ENCODE peak calls at places on chromosome 12, in five cellular contexts. One of them, this sample, is unnamed.

GRCh38 chr12:6316921-6317692 is 6.6 kb downstream of the PLEKHG6 start:
- DNase-seq in mammary epithelial cell: no peak
- DNase-seq in tibial nerve: no peak
- DNase-seq in uterus: no peak
- DNase-seq in astrocyte: no peak
- DNase-seq in this sample: no peak

GRCh38 chr12:65140738-65141137 is 19.6 kb upstream of the WIF1 start:
- DNase-seq in mammary epithelial cell: no peak
- DNase-seq in tibial nerve: no peak
- DNase-seq in uterus: no peak
- DNase-seq in astrocyte: no peak
- DNase-seq in this sample: no peak

GRCh38 chr12:107134558-107134957 is 41.2 kb upstream of the CRY1 start:
- DNase-seq in mammary epithelial cell: no peak
- DNase-seq in tibial nerve: no peak
- DNase-seq in uterus: no peak
- DNase-seq in astrocyte: no peak
- DNase-seq in this sample: no peak

GRCh38 chr12:122067966-122068365 is 10.6 kb upstream of the MLXIP start:
- DNase-seq in mammary epithelial cell: no peak
- DNase-seq in tibial nerve: peak; percentile 51
- DNase-seq in uterus: no peak
- DNase-seq in astrocyte: peak; percentile 74
- DNase-seq in this sample: no peak

GRCh38 chr12:17357396-17357795 is 732.6 kb downstream of the RERGL start:
- DNase-seq in mammary epithelial cell: no peak
- DNase-seq in tibial nerve: no peak
- DNase-seq in uterus: no peak
- DNase-seq in astrocyte: no peak
- DNase-seq in this sample: no peak

GRCh38 chr12:102433304-102433703 is 47.1 kb downstream of the IGF1 start:
- DNase-seq in mammary epithelial cell: no peak
- DNase-seq in tibial nerve: no peak
- DNase-seq in uterus: no peak
- DNase-seq in astrocyte: no peak
- DNase-seq in this sample: no peak

GRCh38 chr12:51395283-51396230 is 4.4 kb upstream of the GALNT6 start:
- DNase-seq in mammary epithelial cell: no peak
- DNase-seq in tibial nerve: no peak
- DNase-seq in uterus: no peak
- DNase-seq in astrocyte: no peak
- DNase-seq in this sample: no peak

GRCh38 chr12:27674989-27675388 is 21.3 kb upstream of the REP15 start:
- DNase-seq in mammary epithelial cell: no peak
- DNase-seq in tibial nerve: no peak
- DNase-seq in uterus: no peak
- DNase-seq in astrocyte: no peak
- DNase-seq in this sample: no peak

GRCh38 chr12:5456906-5457305 is 25.0 kb downstream of the NTF3 start:
- DNase-seq in mammary epithelial cell: no peak
- DNase-seq in tibial nerve: no peak
- DNase-seq in uterus: no peak
- DNase-seq in astrocyte: peak; percentile 70
- DNase-seq in this sample: no peak

GRCh38 chr12:76072568-76072967 is 11.9 kb downstream of the NAP1L1 start:
- DNase-seq in mammary epithelial cell: no peak
- DNase-seq in tibial nerve: no peak
- DNase-seq in uterus: no peak
- DNase-seq in astrocyte: no peak
- DNase-seq in this sample: no peak
- H3K36me3 ChIP-seq in mammary epithelial cell: peaks cover 28% of the 10 kb centered on the region
- H3K36me3 ChIP-seq in tibial nerve: peaks cover 12% of the 10 kb centered on the region
- H3K36me3 ChIP-seq in uterus: no peaks in the 10 kb centered on the region
- H3K36me3 ChIP-seq in astrocyte: peaks cover 29% of the 10 kb centered on the region
- H3K36me3 ChIP-seq in this sample: peaks cover 9% of the 10 kb centered on the region

GRCh38 chr12:130428116-130428515 is 90.4 kb downstream of the PIWIL1 start:
- DNase-seq in mammary epithelial cell: no peak
- DNase-seq in tibial nerve: no peak
- DNase-seq in uterus: no peak
- DNase-seq in astrocyte: no peak
- DNase-seq in this sample: no peak
- H3K9me3 ChIP-seq in mammary epithelial cell: peaks cover 49% of the 10 kb centered on the region
- H3K9me3 ChIP-seq in tibial nerve: no peaks in the 10 kb centered on the region
- H3K9me3 ChIP-seq in uterus: no peaks in the 10 kb centered on the region
- H3K9me3 ChIP-seq in astrocyte: peaks cover 9% of the 10 kb centered on the region
- H3K9me3 ChIP-seq in this sample: peaks cover 8% of the 10 kb centered on the region

DNA sequence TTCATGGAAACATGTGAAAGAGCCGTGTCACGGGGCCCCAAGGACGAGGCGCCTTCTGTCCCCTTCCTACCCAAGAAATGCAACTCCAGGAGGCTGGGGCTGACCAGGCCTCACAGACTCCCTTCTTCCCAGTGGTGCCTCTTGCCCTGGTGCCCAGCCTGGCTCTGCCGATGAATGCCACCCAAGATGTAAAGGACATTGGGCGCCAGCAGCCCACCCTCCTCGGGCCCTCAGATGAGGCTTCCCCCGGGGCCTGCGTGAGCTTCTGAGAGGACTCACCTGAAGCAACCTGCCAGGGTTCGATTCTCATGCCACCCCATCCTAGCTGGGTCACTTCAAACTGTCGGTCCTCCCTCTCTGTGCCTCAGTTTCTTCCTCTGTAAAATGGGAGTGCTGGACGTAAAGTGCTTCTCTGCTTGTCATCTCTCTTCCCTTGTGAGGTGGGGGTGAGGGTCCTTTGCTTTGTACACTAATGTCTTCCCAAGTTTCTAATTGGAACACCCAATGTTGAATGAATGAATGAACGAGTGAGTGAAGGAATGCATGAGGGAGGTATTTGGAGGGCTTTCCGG is 10.8 kb downstream of the FAM222A start:
- DNase-seq in mammary epithelial cell: no peak
- DNase-seq in tibial nerve: no peak
- DNase-seq in uterus: no peak
- DNase-seq in astrocyte: no peak
- DNase-seq in this sample: no peak
- H3K27ac ChIP-seq in mammary epithelial cell: no peak overlapping the region
- H3K27ac ChIP-seq in tibial nerve: peak overlapping the region; percentile 80
- H3K27ac ChIP-seq in uterus: no peak overlapping the region
- H3K27ac ChIP-seq in astrocyte: no peak overlapping the region
- H3K27ac ChIP-seq in this sample: no peak overlapping the region

GRCh38 chr12:12821975-12822374 is 8.8 kb downstream of the DDX47 start:
- DNase-seq in mammary epithelial cell: no peak
- DNase-seq in tibial nerve: no peak
- DNase-seq in uterus: no peak
- DNase-seq in astrocyte: no peak
- DNase-seq in this sample: no peak

GRCh38 chr12:12818693-12819092 is 5.5 kb downstream of the DDX47 start:
- DNase-seq in mammary epithelial cell: peak; percentile 65
- DNase-seq in tibial nerve: no peak
- DNase-seq in uterus: no peak
- DNase-seq in astrocyte: no peak
- DNase-seq in this sample: no peak

GRCh38 chr12:12819752-12820311 is 6.7 kb downstream of the DDX47 start:
- DNase-seq in mammary epithelial cell: peak; percentile 86
- DNase-seq in tibial nerve: no peak
- DNase-seq in uterus: peak; percentile 50
- DNase-seq in astrocyte: peak; percentile 99
- DNase-seq in this sample: no peak

GRCh38 chr12:12817611-12818010 is 4.5 kb downstream of the DDX47 start:
- DNase-seq in mammary epithelial cell: no peak
- DNase-seq in tibial nerve: no peak
- DNase-seq in uterus: no peak
- DNase-seq in astrocyte: no peak
- DNase-seq in this sample: no peak

DNA sequence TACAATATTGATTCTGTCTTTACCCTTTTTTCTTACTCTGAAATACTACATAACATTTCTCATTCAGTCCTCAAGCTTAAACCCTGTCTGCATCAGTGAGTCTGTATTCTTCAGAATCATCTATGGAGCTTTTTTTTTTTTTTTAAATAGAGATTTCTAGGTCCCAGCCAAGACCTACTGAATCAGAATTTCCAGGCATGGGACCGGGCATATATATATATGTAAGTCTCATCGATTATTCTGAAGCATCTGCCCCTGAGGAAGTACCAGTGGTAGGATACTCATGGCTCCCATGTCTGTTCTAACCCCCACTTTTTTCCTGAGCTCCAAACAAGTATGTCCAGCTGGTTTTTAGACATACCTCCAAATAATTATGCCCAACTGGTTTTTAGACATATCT is 6.1 kb downstream of the DDX47 start:
- DNase-seq in mammary epithelial cell: no peak
- DNase-seq in tibial nerve: no peak
- DNase-seq in uterus: no peak
- DNase-seq in astrocyte: no peak
- DNase-seq in this sample: no peak
- H3K36me3 ChIP-seq in mammary epithelial cell: peaks cover 43% of the 10 kb centered on the region
- H3K36me3 ChIP-seq in tibial nerve: peaks cover 55% of the 10 kb centered on the region
- H3K36me3 ChIP-seq in uterus: no peaks in the 10 kb centered on the region
- H3K36me3 ChIP-seq in astrocyte: peaks cover 37% of the 10 kb centered on the region
- H3K36me3 ChIP-seq in this sample: peaks cover 38% of the 10 kb centered on the region

GRCh38 chr12:116159175-116159574 is 118.3 kb downstream of the MED13L start:
- DNase-seq in mammary epithelial cell: no peak
- DNase-seq in tibial nerve: no peak
- DNase-seq in uterus: no peak
- DNase-seq in astrocyte: peak; percentile 67
- DNase-seq in this sample: no peak

GRCh38 chr12:116159593-116159992 is 117.9 kb downstream of the MED13L start:
- DNase-seq in mammary epithelial cell: no peak
- DNase-seq in tibial nerve: no peak
- DNase-seq in uterus: no peak
- DNase-seq in astrocyte: no peak
- DNase-seq in this sample: no peak

GRCh38 chr12:116160883-116161458 is 116.5 kb downstream of the MED13L start:
- DNase-seq in mammary epithelial cell: no peak
- DNase-seq in tibial nerve: no peak
- DNase-seq in uterus: no peak
- DNase-seq in astrocyte: no peak
- DNase-seq in this sample: no peak

GRCh38 chr12:116161588-116161987 is 115.9 kb downstream of the MED13L start:
- DNase-seq in mammary epithelial cell: no peak
- DNase-seq in tibial nerve: no peak
- DNase-seq in uterus: no peak
- DNase-seq in astrocyte: no peak
- DNase-seq in this sample: no peak

DNA sequence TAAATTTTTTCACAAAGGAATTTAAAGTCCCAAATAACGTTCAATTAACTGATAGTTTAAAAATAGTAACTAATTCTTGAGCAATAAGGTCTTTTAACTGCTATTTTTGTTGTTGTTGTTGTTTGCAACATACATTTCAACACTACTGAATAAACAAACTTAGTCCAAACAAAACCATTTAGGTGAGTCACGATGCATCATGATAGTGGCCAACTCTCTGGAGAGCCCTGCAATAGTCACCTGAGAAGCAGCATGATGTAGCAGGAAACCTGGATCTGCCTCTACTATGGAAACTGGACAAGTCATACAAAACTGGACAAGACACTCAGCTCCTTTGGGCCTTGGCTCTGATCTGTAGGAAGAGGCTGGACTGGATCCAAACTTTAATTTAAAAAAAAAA is 117.3 kb downstream of the MED13L start:
- DNase-seq in mammary epithelial cell: peak; percentile 85
- DNase-seq in tibial nerve: no peak
- DNase-seq in uterus: no peak
- DNase-seq in astrocyte: no peak
- DNase-seq in this sample: no peak
- H3K9me3 ChIP-seq in mammary epithelial cell: no peaks in the 10 kb centered on the region
- H3K9me3 ChIP-seq in tibial nerve: no peaks in the 10 kb centered on the region
- H3K9me3 ChIP-seq in uterus: no peaks in the 10 kb centered on the region
- H3K9me3 ChIP-seq in astrocyte: no peaks in the 10 kb centered on the region
- H3K9me3 ChIP-seq in this sample: no peaks in the 10 kb centered on the region

GRCh38 chr12:3282271-3282670 is 205.1 kb downstream of the TSPAN9 start:
- DNase-seq in mammary epithelial cell: no peak
- DNase-seq in tibial nerve: no peak
- DNase-seq in uterus: no peak
- DNase-seq in astrocyte: no peak
- DNase-seq in this sample: no peak

GRCh38 chr12:3279415-3279780 is 202.2 kb downstream of the TSPAN9 start:
- DNase-seq in mammary epithelial cell: no peak
- DNase-seq in tibial nerve: no peak
- DNase-seq in uterus: no peak
- DNase-seq in astrocyte: no peak
- DNase-seq in this sample: no peak

GRCh38 chr12:3279832-3280231 is 202.7 kb downstream of the TSPAN9 start:
- DNase-seq in mammary epithelial cell: no peak
- DNase-seq in tibial nerve: no peak
- DNase-seq in uterus: no peak
- DNase-seq in astrocyte: no peak
- DNase-seq in this sample: no peak

GRCh38 chr12:3281588-3282150 is 204.5 kb downstream of the TSPAN9 start:
- DNase-seq in mammary epithelial cell: no peak
- DNase-seq in tibial nerve: no peak
- DNase-seq in uterus: no peak
- DNase-seq in astrocyte: no peak
- DNase-seq in this sample: no peak

DNA sequence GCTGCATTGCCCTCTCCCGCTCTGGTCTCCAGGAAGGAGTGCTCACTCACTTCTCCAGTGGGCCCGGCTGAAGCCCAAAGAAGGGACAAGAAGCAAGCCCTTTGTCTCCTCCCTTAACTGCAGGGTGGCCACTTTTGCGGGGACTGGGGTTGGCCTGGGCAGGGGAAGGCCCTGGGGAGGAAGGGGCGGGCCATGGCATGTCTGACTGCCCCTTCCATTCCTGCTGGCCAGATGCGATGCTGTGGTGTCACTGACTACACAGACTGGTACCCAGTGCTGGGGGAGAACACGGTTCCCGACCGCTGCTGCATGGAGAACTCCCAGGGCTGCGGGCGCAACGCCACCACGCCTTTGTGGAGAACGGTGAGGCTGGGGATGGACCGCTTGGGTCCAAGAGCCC is 203.8 kb downstream of the TSPAN9 start:
- DNase-seq in mammary epithelial cell: no peak
- DNase-seq in tibial nerve: no peak
- DNase-seq in uterus: no peak
- DNase-seq in astrocyte: no peak
- DNase-seq in this sample: no peak
- H3K27ac ChIP-seq in mammary epithelial cell: no peak overlapping the region
- H3K27ac ChIP-seq in tibial nerve: no peak overlapping the region
- H3K27ac ChIP-seq in uterus: no peak overlapping the region
- H3K27ac ChIP-seq in astrocyte: no peak overlapping the region
- H3K27ac ChIP-seq in this sample: peak overlapping the region; percentile 30